ENCODE peak calls at places on chromosomes 12 and 14, in six cellular contexts. H, L, G, K, V and B are unnamed samples.
A peak's percentile ranks its signal among the peaks of the same experiment; 100 is the strongest.

GRCh38 chr12:21476949-21477348 is 24.5 kb downstream of the RECQL start:
- DNase-seq in H (peak; percentile 20), L (no peak), G (no peak), K (no peak), V (peak; percentile 41), B (peak; percentile 75)

GRCh38 chr12:95417372-95417771 is 56.6 kb upstream of the METAP2 start:
- DNase-seq in H (no peak), L (no peak), G (no peak), K (no peak), V (no peak), B (no peak)

GRCh38 chr14:67680121-67680602 is 5.7 kb upstream of the VTI1B start:
- DNase-seq in H (peak; percentile 88), L (no peak), G (no peak), K (no peak), V (peak; percentile 63), B (peak; percentile 72)

GRCh38 chr14:51000566-51000965 is 56.3 kb upstream of the PYGL start:
- DNase-seq in H (no peak), L (no peak), G (no peak), K (no peak), V (no peak), B (no peak)

GRCh38 chr12:56160160-56160763 is 2.1 kb downstream of the MYL6 start:
- DNase-seq in H (peak; percentile 56), L (no peak), G (no peak), K (no peak), V (no peak), B (no peak)

GRCh38 chr12:114528766-114529165 is 122.8 kb upstream of the TBX5 start:
- DNase-seq in H (no peak), L (no peak), G (no peak), K (no peak), V (no peak), B (no peak)

GRCh38 chr12:101186291-101186690 is 23.7 kb downstream of the SLC5A8 start:
- DNase-seq in H (no peak), L (no peak), G (no peak), K (no peak), V (no peak), B (no peak)

GRCh38 chr12:102454808-102455760 is 25.3 kb downstream of the IGF1 start:
- DNase-seq in H (peak; percentile 33), L (no peak), G (no peak), K (peak; percentile 37), V (no peak), B (no peak)

GRCh38 chr12:126358806-126359205 is 1293.6 kb downstream of the AACS start:
- DNase-seq in H (no peak), L (no peak), G (no peak), K (no peak), V (no peak), B (no peak)